ENCODE peak calls at places on chromosomes 7 and 10, in six cellular contexts. One of them, this sample, is unnamed.

GRCh38 chr10:129161184-129161583 is 305.9 kb upstream of the MGMT start:
- DNase-seq in K562: no peak
- DNase-seq in HepG2: no peak
- DNase-seq in H1: peak; percentile 63
- DNase-seq in GM12878: no peak
- DNase-seq in HCT116: no peak
- DNase-seq in this sample: peak; percentile 2

GRCh38 chr7:114900127-114900526 is 21.8 kb upstream of the MDFIC start:
- DNase-seq in GM12878: no peak
- DNase-seq in H1: no peak
- DNase-seq in K562: no peak
- DNase-seq in HCT116: no peak
- DNase-seq in HepG2: no peak
- DNase-seq in this sample: no peak

GRCh38 chr7:104843198-104843597 is 170.8 kb upstream of the KMT2E start:
- DNase-seq in GM12878: no peak
- DNase-seq in H1: no peak
- DNase-seq in K562: no peak
- DNase-seq in HepG2: no peak
- DNase-seq in HCT116: no peak
- DNase-seq in this sample: no peak

GRCh38 chr7:99011341-99011705 is 132.6 kb downstream of the SMURF1 start:
- DNase-seq in GM12878: no peak
- DNase-seq in H1: no peak
- DNase-seq in HepG2: no peak
- DNase-seq in HCT116: no peak
- DNase-seq in K562: no peak
- DNase-seq in this sample: no peak

GRCh38 chr7:25035274-25035673 is 55.3 kb upstream of the OSBPL3 start:
- DNase-seq in HCT116: no peak
- DNase-seq in GM12878: no peak
- DNase-seq in K562: no peak
- DNase-seq in HepG2: no peak
- DNase-seq in H1: no peak
- DNase-seq in this sample: no peak

GRCh38 chr10:89582022-89582421 is 46.6 kb upstream of the SLC16A12 start:
- DNase-seq in K562: no peak
- DNase-seq in H1: no peak
- DNase-seq in HepG2: no peak
- DNase-seq in GM12878: no peak
- DNase-seq in HCT116: no peak
- DNase-seq in this sample: no peak

GRCh38 chr7:30679664-30680063 is 2.6 kb downstream of the CRHR2 start:
- DNase-seq in HCT116: no peak
- DNase-seq in H1: no peak
- DNase-seq in HepG2: no peak
- DNase-seq in K562: no peak
- DNase-seq in GM12878: no peak
- DNase-seq in this sample: no peak

GRCh38 chr7:70574970-70575799 is 556.8 kb upstream of the GALNT17 start:
- DNase-seq in GM12878: no peak
- DNase-seq in K562: no peak
- DNase-seq in H1: no peak
- DNase-seq in HepG2: no peak
- DNase-seq in HCT116: no peak
- DNase-seq in this sample: no peak

GRCh38 chr10:47159361-47160228 is 140.4 kb upstream of the GDF10 start:
- DNase-seq in GM12878: no peak
- DNase-seq in H1: no peak
- DNase-seq in K562: no peak
- DNase-seq in HCT116: no peak
- DNase-seq in HepG2: no peak
- DNase-seq in this sample: no peak

GRCh38 chr10:103828107-103828506 is 27.3 kb downstream of the SH3PXD2A start:
- DNase-seq in H1: no peak
- DNase-seq in HCT116: peak; percentile 23
- DNase-seq in HepG2: no peak
- DNase-seq in K562: no peak
- DNase-seq in GM12878: no peak
- DNase-seq in this sample: no peak

GRCh38 chr10:44978570-44979280 is at the start of gene DEPP1:
- DNase-seq in K562: peak; percentile 95
- DNase-seq in GM12878: no peak
- DNase-seq in H1: no peak
- DNase-seq in HepG2: peak; percentile 95
- DNase-seq in HCT116: peak; percentile 90
- DNase-seq in this sample: peak; percentile 99

GRCh38 chr10:84540022-84540616 is 211.7 kb downstream of the CCSER2 start:
- DNase-seq in HepG2: no peak
- DNase-seq in H1: no peak
- DNase-seq in HCT116: no peak
- DNase-seq in K562: no peak
- DNase-seq in GM12878: no peak
- DNase-seq in this sample: no peak

GRCh38 chr7:111138196-111138569 is 47.3 kb downstream of the LRRN3 start:
- DNase-seq in HCT116: peak; percentile 62
- DNase-seq in H1: no peak
- DNase-seq in K562: peak; percentile 40
- DNase-seq in HepG2: no peak
- DNase-seq in GM12878: peak; percentile 72
- DNase-seq in this sample: peak; percentile 83

GRCh38 chr7:19397917-19398316 is 252.7 kb upstream of the FERD3L start:
- DNase-seq in K562: no peak
- DNase-seq in HepG2: no peak
- DNase-seq in HCT116: no peak
- DNase-seq in H1: no peak
- DNase-seq in GM12878: peak; percentile 32
- DNase-seq in this sample: no peak

GRCh38 chr7:42980084-42980483 is 47.9 kb downstream of the MRPL32 start:
- DNase-seq in GM12878: no peak
- DNase-seq in K562: peak; percentile 39
- DNase-seq in HepG2: no peak
- DNase-seq in H1: no peak
- DNase-seq in HCT116: no peak
- DNase-seq in this sample: no peak

GRCh38 chr7:83410989-83411591 is 237.8 kb downstream of the SEMA3E start:
- DNase-seq in H1: no peak
- DNase-seq in GM12878: no peak
- DNase-seq in HepG2: peak; percentile 28
- DNase-seq in HCT116: peak; percentile 36
- DNase-seq in K562: peak; percentile 36
- DNase-seq in this sample: peak; percentile 54

GRCh38 chr7:131897016-131897789 is 340.8 kb upstream of the PODXL start:
- DNase-seq in HepG2: no peak
- DNase-seq in HCT116: peak; percentile 12
- DNase-seq in H1: peak; percentile 17
- DNase-seq in GM12878: no peak
- DNase-seq in K562: peak; percentile 1
- DNase-seq in this sample: peak; percentile 49

GRCh38 chr10:48722153-48722861 is 37.6 kb downstream of the WDFY4 start:
- DNase-seq in K562: no peak
- DNase-seq in H1: no peak
- DNase-seq in GM12878: no peak
- DNase-seq in HepG2: peak; percentile 39
- DNase-seq in HCT116: no peak
- DNase-seq in this sample: no peak

GRCh38 chr7:22932896-22933295 is 81.0 kb downstream of the HYCC1 start:
- DNase-seq in HCT116: no peak
- DNase-seq in HepG2: no peak
- DNase-seq in K562: no peak
- DNase-seq in H1: no peak
- DNase-seq in GM12878: no peak
- DNase-seq in this sample: no peak

GRCh38 chr7:73728551-73728950 is 9.1 kb upstream of the STX1A start:
- DNase-seq in HepG2: no peak
- DNase-seq in GM12878: no peak
- DNase-seq in H1: no peak
- DNase-seq in K562: no peak
- DNase-seq in HCT116: no peak
- DNase-seq in this sample: no peak

GRCh38 chr10:17147884-17148494 is 18.4 kb upstream of the CUBN start:
- DNase-seq in H1: no peak
- DNase-seq in HCT116: no peak
- DNase-seq in K562: peak; percentile 29
- DNase-seq in GM12878: no peak
- DNase-seq in HepG2: peak; percentile 38
- DNase-seq in this sample: no peak

GRCh38 chr7:149621776-149622175 is 124.2 kb upstream of the ZNF746 start:
- DNase-seq in K562: peak; percentile 30
- DNase-seq in H1: no peak
- DNase-seq in HepG2: no peak
- DNase-seq in HCT116: no peak
- DNase-seq in GM12878: no peak
- DNase-seq in this sample: no peak

GRCh38 chr10:43824934-43825333 is 176.3 kb upstream of the ZNF32 start:
- DNase-seq in K562: no peak
- DNase-seq in HCT116: no peak
- DNase-seq in GM12878: no peak
- DNase-seq in HepG2: peak; percentile 3
- DNase-seq in H1: no peak
- DNase-seq in this sample: no peak

GRCh38 chr7:85471740-85472139 is 284.9 kb upstream of the SEMA3D start:
- DNase-seq in HCT116: no peak
- DNase-seq in HepG2: no peak
- DNase-seq in GM12878: no peak
- DNase-seq in H1: no peak
- DNase-seq in K562: no peak
- DNase-seq in this sample: peak; percentile 3

GRCh38 chr10:101485681-101486554 is 102.1 kb downstream of the POLL start:
- DNase-seq in HepG2: no peak
- DNase-seq in H1: no peak
- DNase-seq in HCT116: no peak
- DNase-seq in GM12878: no peak
- DNase-seq in K562: no peak
- DNase-seq in this sample: no peak

GRCh38 chr10:98300526-98300925 is 32.5 kb upstream of the LOXL4 start:
- DNase-seq in K562: no peak
- DNase-seq in HepG2: no peak
- DNase-seq in GM12878: no peak
- DNase-seq in H1: no peak
- DNase-seq in HCT116: no peak
- DNase-seq in this sample: no peak

DNA sequence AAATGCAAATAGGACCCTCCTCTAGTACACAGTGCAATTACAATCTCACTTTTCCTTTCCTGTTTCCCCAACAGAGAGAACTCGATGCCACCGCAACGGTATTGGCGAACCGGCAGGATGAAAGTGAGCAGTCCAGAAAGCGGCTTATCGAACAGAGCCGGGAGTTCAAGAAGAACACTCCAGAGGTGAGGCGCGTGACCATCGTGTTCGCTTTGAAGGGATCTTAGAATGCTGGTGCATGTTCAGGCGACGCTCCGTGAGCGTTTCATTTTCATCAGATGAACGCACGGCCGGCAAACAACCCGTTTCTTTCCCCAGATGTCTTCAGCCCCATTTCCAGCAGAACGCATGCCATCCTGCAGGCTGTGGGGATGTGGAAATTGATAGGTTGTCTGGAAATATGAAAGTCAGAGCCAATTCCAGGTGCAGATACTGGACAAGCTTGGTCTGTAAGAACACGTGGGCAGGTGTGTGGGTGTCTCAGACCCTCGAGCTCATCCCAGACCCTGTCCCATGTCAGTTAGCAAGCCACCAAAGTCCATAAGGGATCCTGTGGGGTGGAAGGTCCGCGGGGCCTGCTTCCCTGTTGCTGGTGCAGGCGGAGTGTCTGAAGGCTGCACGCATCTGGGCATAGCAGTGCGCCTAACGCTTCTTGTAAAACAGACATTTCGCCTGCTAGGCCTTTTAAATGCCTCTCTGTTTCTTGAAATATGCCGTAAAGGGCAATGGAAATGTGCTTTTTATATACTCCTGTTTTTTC is 98.8 kb downstream of the CUX1 start:
- DNase-seq in GM12878: no peak
- DNase-seq in H1: no peak
- DNase-seq in HepG2: no peak
- DNase-seq in K562: no peak
- DNase-seq in HCT116: no peak
- DNase-seq in this sample: no peak
- H3K79me2 ChIP-seq in GM12878: peaks cover 2% of the 10 kb centered on the region
- H3K79me2 ChIP-seq in H1: no peaks in the 10 kb centered on the region
- H3K79me2 ChIP-seq in HepG2: peaks cover 18% of the 10 kb centered on the region
- H3K79me2 ChIP-seq in K562: peaks cover 62% of the 10 kb centered on the region
- H3K79me2 ChIP-seq in HCT116: peaks cover 48% of the 10 kb centered on the region
- H3K79me2 ChIP-seq in this sample: peaks cover under 1% of the 10 kb centered on the region

DNA sequence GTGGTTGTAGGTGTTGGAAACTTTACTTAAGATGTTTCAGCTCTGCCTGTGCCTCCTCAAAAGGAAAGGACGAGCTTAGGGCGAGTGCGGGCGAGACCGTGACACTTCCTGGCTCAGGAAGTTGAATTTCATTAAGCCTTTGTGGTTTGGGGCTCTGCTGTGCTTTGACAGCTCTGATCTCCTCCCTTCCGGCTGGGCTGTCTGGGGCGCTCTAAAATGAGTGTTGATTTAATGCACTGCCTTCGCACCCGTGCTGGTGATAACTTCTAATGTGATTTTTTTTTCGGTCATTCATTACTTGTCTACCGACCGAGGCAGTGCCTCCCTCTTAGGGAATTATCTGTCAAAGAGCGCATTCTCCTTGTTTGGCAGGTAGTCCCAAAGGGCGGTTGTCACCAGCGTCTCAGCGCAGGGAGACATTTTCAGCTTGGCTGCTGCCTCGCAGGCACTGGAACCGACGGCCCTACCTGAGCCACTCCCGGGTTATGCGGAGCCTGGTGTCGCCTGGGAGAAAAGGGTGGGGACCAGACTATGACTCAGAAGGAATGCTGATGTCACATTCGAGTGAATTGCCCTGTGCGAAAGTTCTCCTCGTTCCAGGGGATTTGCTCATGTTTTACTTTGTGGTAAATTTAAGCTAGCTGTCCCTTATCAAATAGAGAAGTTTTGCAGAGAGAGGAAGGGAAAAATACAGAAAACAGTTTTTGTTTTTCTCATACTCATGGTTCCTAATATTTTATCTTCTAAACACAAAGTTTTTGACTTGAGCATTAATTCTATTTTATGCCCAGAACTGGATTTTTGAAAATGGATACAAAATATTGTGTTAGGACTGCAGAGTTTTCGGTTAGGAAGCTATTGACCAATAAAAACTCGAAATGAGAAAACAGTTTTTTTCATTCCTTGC is 920 bp downstream of the TES start:
- DNase-seq in HepG2: peak; percentile 66
- DNase-seq in GM12878: peak; percentile 59
- DNase-seq in HCT116: peak; percentile 93
- DNase-seq in K562: peak; percentile 95
- DNase-seq in H1: peak; percentile 39
- DNase-seq in this sample: peak; percentile 86
- TF ChIP-seq POLR2A in HepG2: peak; percentile 56
- TF ChIP-seq POLR2A in GM12878: peak; percentile 61
- TF ChIP-seq POLR2A in HCT116: peak; percentile 78
- TF ChIP-seq POLR2A in K562: peak; percentile 92
- TF ChIP-seq POLR2A in H1: no peak
- TF ChIP-seq POLR2A in this sample: peak; percentile 52

GRCh38 chr7:128755816-128756476 is 16.8 kb downstream of the CALU start:
- DNase-seq in HepG2: no peak
- DNase-seq in H1: no peak
- DNase-seq in K562: no peak
- DNase-seq in HCT116: no peak
- DNase-seq in GM12878: no peak
- DNase-seq in this sample: no peak
- H3K79me2 ChIP-seq in HepG2: peaks cover 13% of the 10 kb centered on the region
- H3K79me2 ChIP-seq in H1: no peaks in the 10 kb centered on the region
- H3K79me2 ChIP-seq in K562: peaks cover 46% of the 10 kb centered on the region
- H3K79me2 ChIP-seq in HCT116: peaks cover 63% of the 10 kb centered on the region
- H3K79me2 ChIP-seq in GM12878: no peaks in the 10 kb centered on the region
- H3K79me2 ChIP-seq in this sample: peaks cover 44% of the 10 kb centered on the region

GRCh38 chr10:50417906-50418697 is 166.8 kb upstream of the ASAH2 start:
- DNase-seq in GM12878: peak; percentile 63
- DNase-seq in K562: peak; percentile 94
- DNase-seq in H1: peak; percentile 29
- DNase-seq in HCT116: peak; percentile 86
- DNase-seq in HepG2: peak; percentile 31
- DNase-seq in this sample: peak; percentile 79
- TF ChIP-seq POLR2A in GM12878: peak; percentile 77
- TF ChIP-seq POLR2A in K562: peak; percentile 76
- TF ChIP-seq POLR2A in H1: no peak
- TF ChIP-seq POLR2A in HCT116: no peak
- TF ChIP-seq POLR2A in HepG2: no peak
- TF ChIP-seq POLR2A in this sample: peak; percentile 63

This sample was measured in endothelial cell of umbilical vein.